ENCODE peak calls at places on chromosomes 16 and 17, in seven cellular contexts. N, A, O, F, U, P and I are unnamed samples.

GRCh38 chr17:69480197-69480596 is 65.7 kb downstream of the MAP2K6 start:
- DNase-seq in U (no peak), N (no peak), F (no peak), O (no peak), A (no peak), P (no peak), I (no peak)

GRCh38 chr16:22355487-22355908 is 18.9 kb downstream of the CDR2 start:
- DNase-seq in N (no peak), A (no peak), P (no peak), F (peak), U (no peak), O (no peak), I (no peak)

GRCh38 chr16:35737076-35737475 is 2277.7 kb downstream of the TP53TG3F start:
- DNase-seq in P (no peak), O (no peak), F (peak), U (no peak), N (no peak), A (no peak), I (no peak)

GRCh38 chr17:40556884-40557414 is 8.3 kb downstream of the CCR7 start:
- DNase-seq in P (no peak), F (no peak), O (no peak), A (no peak), U (peak), N (no peak), I (no peak)

GRCh38 chr17:46742539-46743270 is 75.8 kb downstream of the WNT3 start:
- DNase-seq in P (peak), F (peak), U (no peak), O (no peak), N (no peak), A (no peak), I (peak)

GRCh38 chr16:88365244-88365865 is 17.4 kb upstream of the ZNF469 start:
- DNase-seq in O (no peak), U (peak), N (peak), A (no peak), P (no peak), F (no peak), I (peak)

GRCh38 chr16:67349172-67349571 is 22.6 kb downstream of the LRRC36 start:
- DNase-seq in U (no peak), P (no peak), F (peak), O (no peak), N (no peak), A (no peak), I (no peak)

GRCh38 chr17:41496803-41497484 is 7.2 kb upstream of the KRT36 start:
- DNase-seq in U (peak), F (peak), P (peak), O (no peak), N (peak), A (no peak), I (no peak)

GRCh38 chr17:48456584-48456983 is 26.6 kb upstream of the SKAP1 start:
- DNase-seq in N (no peak), F (no peak), O (no peak), P (peak), A (no peak), U (no peak), I (no peak)

GRCh38 chr16:20911361-20911760 is 10.8 kb downstream of the LYRM1 start:
- DNase-seq in O (no peak), A (no peak), U (no peak), F (peak), N (no peak), P (no peak), I (no peak)

GRCh38 chr16:72172105-72173034 is at the start of gene PMFBP1:
- DNase-seq in A (no peak), P (no peak), U (no peak), N (no peak), F (peak), O (no peak), I (no peak)

GRCh38 chr17:35734396-35734795 is 3.0 kb downstream of the RASL10B start:
- DNase-seq in A (no peak), P (no peak), N (no peak), U (no peak), O (no peak), F (no peak), I (no peak)

GRCh38 chr17:2484876-2485275 is 26.8 kb downstream of the METTL16 start:
- DNase-seq in P (peak), N (no peak), U (no peak), O (no peak), F (no peak), A (no peak), I (no peak)

GRCh38 chr17:79993390-79994221 is 42.1 kb downstream of the TBC1D16 start:
- DNase-seq in P (peak), U (peak), F (peak), N (no peak), A (no peak), O (peak), I (peak)
- H3K27ac ChIP-seq in P (peak), U (peak), F (peak), N (no peak), A (no peak), O (peak), I (peak)

DNA sequence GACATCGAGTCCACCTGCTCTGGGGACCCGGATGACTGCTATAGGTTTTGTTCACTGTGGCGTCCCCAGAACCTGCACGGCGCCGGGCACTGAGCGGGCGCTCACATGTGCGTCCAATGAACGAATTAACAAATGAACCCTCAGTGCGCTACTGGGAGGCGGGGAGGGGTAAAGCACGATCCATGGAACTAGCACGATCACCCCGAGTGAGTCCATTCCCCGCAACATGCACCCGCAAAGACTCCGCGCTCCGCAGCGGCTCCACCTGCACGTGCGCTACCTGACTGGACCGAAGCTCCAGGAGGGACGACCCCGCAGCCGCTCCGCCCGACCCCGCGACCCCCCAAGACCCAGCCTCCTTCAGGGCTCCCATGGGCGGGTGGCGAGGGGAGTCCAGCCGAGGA is 491 bp downstream of the TRAP1 start:
- DNase-seq in A (no peak), U (no peak), F (peak), P (peak), N (peak), O (no peak), I (no peak)
- H3K27ac ChIP-seq in A (peak), U (peak), F (peak), P (peak), N (peak), O (peak), I (peak)

GRCh38 chr17:32323784-32324590 is 18.0 kb downstream of the C17orf75 start:
- DNase-seq in U (peak), O (no peak), N (no peak), P (no peak), A (no peak), F (peak), I (no peak)
- H3K27ac ChIP-seq in U (no peak), O (peak), N (no peak), P (no peak), A (no peak), F (no peak), I (no peak)

GRCh38 chr16:81275795-81276194 is 37.3 kb downstream of the BCO1 start:
- DNase-seq in P (no peak), U (no peak), F (no peak), N (no peak), O (no peak), A (no peak), I (no peak)
- H3K27ac ChIP-seq in P (no peak), U (no peak), F (no peak), N (no peak), O (no peak), A (no peak), I (no peak)

GRCh38 chr17:83052241-83052564 is 27.2 kb upstream of the METRNL start:
- DNase-seq in N (no peak), U (no peak), A (no peak), P (no peak), O (no peak), F (no peak), I (no peak)
- H3K27ac ChIP-seq in N (peak), U (peak), A (peak), P (peak), O (peak), F (peak), I (peak)

GRCh38 chr17:65561394-65562205 is at the start of gene AXIN2:
- DNase-seq in N (peak), A (peak), F (peak), U (peak), O (peak), P (peak), I (peak)

GRCh38 chr17:65565559-65565958 is 4.1 kb upstream of the AXIN2 start:
- DNase-seq in F (no peak), O (no peak), P (no peak), N (no peak), U (no peak), A (no peak), I (no peak)

GRCh38 chr17:65562206-65562531 is 721 bp upstream of the AXIN2 start:
- DNase-seq in N (no peak), U (no peak), O (no peak), F (no peak), A (no peak), P (no peak), I (no peak)

GRCh38 chr17:65567566-65567965 is 6.1 kb upstream of the AXIN2 start:
- DNase-seq in N (no peak), A (no peak), F (no peak), O (no peak), P (no peak), U (no peak), I (no peak)

GRCh38 chr17:65564793-65565192 is 3.3 kb upstream of the AXIN2 start:
- DNase-seq in F (no peak), A (no peak), N (no peak), U (no peak), O (peak), P (peak), I (no peak)
- H3K27ac ChIP-seq in F (no peak), A (no peak), N (no peak), U (no peak), O (peak), P (no peak), I (no peak)

DNA sequence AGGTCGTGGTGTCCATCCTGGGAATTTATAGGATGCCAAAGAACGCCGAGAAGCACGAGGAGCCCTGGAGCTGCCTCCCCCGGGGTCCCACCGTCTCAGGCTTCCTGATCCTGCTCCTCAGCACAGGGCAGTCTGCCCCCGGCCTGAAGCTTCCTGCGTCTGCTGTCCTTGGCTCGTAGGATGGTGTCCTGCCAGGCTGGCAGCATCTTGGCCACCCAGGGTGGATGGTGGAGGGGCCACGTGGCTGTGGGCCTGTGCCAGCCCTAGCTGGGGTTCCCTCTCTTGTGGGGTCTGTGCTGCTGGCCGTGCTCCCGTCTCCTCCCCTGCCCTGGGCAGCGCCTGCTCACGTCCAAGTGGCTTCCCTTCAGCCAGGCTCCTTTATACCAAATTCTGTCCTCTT is 46.3 kb downstream of the BAIAP2 start:
- DNase-seq in F (no peak), A (no peak), P (no peak), N (no peak), U (peak), O (no peak), I (no peak)
- H3K27ac ChIP-seq in F (no peak), A (no peak), P (no peak), N (no peak), U (peak), O (no peak), I (peak)

GRCh38 chr17:63444457-63444856 is 1.6 kb downstream of the CYB561 start:
- DNase-seq in N (no peak), P (no peak), O (no peak), U (no peak), A (no peak), F (no peak), I (no peak)

GRCh38 chr17:63445571-63446217 is 412 bp downstream of the CYB561 start:
- DNase-seq in N (peak), P (peak), F (peak), O (no peak), A (no peak), U (no peak), I (no peak)

GRCh38 chr17:63443053-63443452 is 3.1 kb downstream of the CYB561 start:
- DNase-seq in F (no peak), A (no peak), P (no peak), N (no peak), U (no peak), O (no peak), I (no peak)

GRCh38 chr17:63446218-63446980 is at the start of gene CYB561:
- DNase-seq in O (peak), N (peak), P (no peak), A (no peak), U (peak), F (peak), I (no peak)

GRCh38 chr17:63445065-63445464 is 1.0 kb downstream of the CYB561 start:
- DNase-seq in U (no peak), N (no peak), P (no peak), A (no peak), F (peak), O (no peak), I (no peak)
- H3K27ac ChIP-seq in U (peak), N (peak), P (no peak), A (no peak), F (no peak), O (no peak), I (peak)

GRCh38 chr16:85513649-85514048 is 99.5 kb upstream of the GSE1 start:
- DNase-seq in U (no peak), A (no peak), N (no peak), F (no peak), P (no peak), O (no peak), I (no peak)
- H3K27ac ChIP-seq in U (no peak), A (no peak), N (no peak), F (peak), P (peak), O (peak), I (peak)